ENCODE peak calls at places on chromosomes 13 and 19, in eight cellular contexts. H is pancreas; L is nucleus accumbens; A is BE2C; M is thyroid gland; J is small intestine; K is activated CD4-positive, alpha-beta T cell treated with anti-CD3 and anti-CD28 coated beads, Interleukin-2, amount 50 U/mL, for 4 hours; N is A172. T is an unnamed sample.

GRCh38 chr13:95643471-95643813 is 1.1 kb downstream of the DZIP1 start:
- DNase-seq in H (no peak), L (no peak), A (peak; percentile 41), M (no peak), J (no peak), K (no peak), N (peak; percentile 27), T (peak; percentile 56)

GRCh38 chr19:5995606-5996005 is 17.7 kb upstream of the RANBP3 start:
- DNase-seq in H (no peak), L (no peak), A (no peak), M (no peak), J (no peak), K (no peak), N (no peak), T (no peak)

GRCh38 chr13:28248080-28248479 is 109.7 kb downstream of the PAN3 start:
- DNase-seq in H (no peak), L (no peak), A (no peak), M (no peak), J (no peak), K (no peak), N (no peak), T (no peak)

GRCh38 chr13:42580644-42581043 is 6.7 kb downstream of the TNFSF11 start:
- DNase-seq in H (no peak), L (no peak), A (no peak), M (no peak), J (no peak), K (no peak), N (no peak), T (no peak)

GRCh38 chr19:56725829-56726424 is 54.4 kb upstream of the ZNF835 start:
- DNase-seq in H (no peak), L (no peak), A (no peak), M (peak; percentile 4), J (no peak), K (no peak), N (no peak), T (peak; percentile 3)

GRCh38 chr13:76512676-76513277 is 373.4 kb downstream of the KCTD12 start:
- DNase-seq in H (no peak), L (no peak), A (no peak), M (no peak), J (peak; percentile 1), K (no peak), N (peak; percentile 14), T (peak; percentile 98)

GRCh38 chr13:28349371-28349770 is 145.6 kb downstream of the FLT1 start:
- DNase-seq in H (no peak), L (no peak), A (peak; percentile 30), M (no peak), J (no peak), K (no peak), N (no peak), T (no peak)

GRCh38 chr19:58516964-58517833 is 2.4 kb downstream of the ZBTB45 start:
- DNase-seq in H (peak; percentile 27), L (no peak), A (no peak), M (no peak), J (no peak), K (no peak), N (no peak), T (no peak)

GRCh38 chr19:13012690-13013608 is 17.7 kb downstream of the NFIX start:
- DNase-seq in H (no peak), L (peak; percentile 51), A (no peak), M (no peak), J (peak; percentile 88), K (no peak), N (peak; percentile 65), T (peak; percentile 82)

GRCh38 chr19:18396471-18397241 is 766 bp downstream of the LRRC25 start:
- DNase-seq in H (no peak), L (no peak), A (no peak), M (no peak), J (no peak), K (no peak), N (no peak), T (no peak)

GRCh38 chr19:57053401-57053800 is 66.4 kb upstream of the USP29 start:
- DNase-seq in H (no peak), L (no peak), A (no peak), M (no peak), J (no peak), K (no peak), N (no peak), T (no peak)

GRCh38 chr13:110396476-110396875 is 89.4 kb downstream of the COL4A2 start:
- DNase-seq in H (no peak), L (no peak), A (no peak), M (no peak), J (no peak), K (no peak), N (peak; percentile 82), T (peak; percentile 82)

GRCh38 chr19:3604987-3605343 is 1.7 kb downstream of the TBXA2R start:
- DNase-seq in H (no peak), L (no peak), A (no peak), M (no peak), J (no peak), K (no peak), N (no peak), T (no peak)

GRCh38 chr19:39996218-39996810 is 546 bp upstream of the ZNF546 start:
- DNase-seq in H (no peak), L (no peak), A (peak; percentile 36), M (peak; percentile 12), J (no peak), K (peak; percentile 37), N (peak; percentile 44), T (peak; percentile 64)

GRCh38 chr13:74557870-74558269 is 423.7 kb upstream of the KLF12 start:
- DNase-seq in H (no peak), L (no peak), A (no peak), M (no peak), J (no peak), K (no peak), N (no peak), T (no peak)

GRCh38 chr13:103164239-103164638 is 98.0 kb upstream of the SLC10A2 start:
- DNase-seq in H (no peak), L (no peak), A (no peak), M (no peak), J (no peak), K (no peak), N (no peak), T (no peak)

GRCh38 chr19:12695997-12696365 is 450 bp downstream of the FBXW9 start:
- DNase-seq in H (no peak), L (no peak), A (no peak), M (no peak), J (no peak), K (no peak), N (no peak), T (no peak)

GRCh38 chr19:20503536-20503935 is 62.0 kb downstream of the ZNF737 start:
- DNase-seq in H (peak; percentile 46), L (no peak), A (no peak), M (peak; percentile 21), J (no peak), K (no peak), N (peak; percentile 8), T (peak; percentile 41)

GRCh38 chr19:34118879-34119748 is 53.2 kb upstream of the LSM14A start:
- DNase-seq in H (no peak), L (no peak), A (no peak), M (no peak), J (no peak), K (no peak), N (no peak), T (no peak)

GRCh38 chr13:50357586-50358118 is 342.4 kb downstream of the KCNRG start:
- DNase-seq in H (peak; percentile 89), L (no peak), A (peak; percentile 16), M (no peak), J (peak; percentile 13), K (no peak), N (peak; percentile 84), T (peak; percentile 66)

GRCh38 chr13:23695711-23696512 is 125.7 kb downstream of the TNFRSF19 start:
- DNase-seq in H (no peak), L (no peak), A (no peak), M (peak; percentile 15), J (peak; percentile 50), K (peak; percentile 33), N (no peak), T (no peak)

GRCh38 chr13:30088312-30088855 is 219.0 kb downstream of the KATNAL1 start:
- DNase-seq in H (no peak), L (no peak), A (peak; percentile 67), M (no peak), J (no peak), K (no peak), N (no peak), T (no peak)

GRCh38 chr13:75357576-75358295 is 124.2 kb downstream of the TBC1D4 start:
- DNase-seq in H (no peak), L (no peak), A (peak; percentile 63), M (peak; percentile 32), J (peak; percentile 42), K (peak; percentile 43), N (peak; percentile 67), T (peak; percentile 80)

GRCh38 chr13:20182231-20182846 is 10.4 kb downstream of the GJB2 start:
- DNase-seq in H (peak; percentile 52), L (peak; percentile 38), A (peak; percentile 58), M (peak; percentile 54), J (peak; percentile 72), K (peak; percentile 37), N (peak; percentile 52), T (peak; percentile 71)